ENCODE peak calls at places on chromosomes 6 and 20, in eight cellular contexts. M, C, V, T, S, N, L and K are unnamed samples.

GRCh38 chr6:25026723-25027122 is 91.0 kb upstream of the RIPOR2 start:
- DNase-seq in L (no peak), T (no peak), S (no peak), C (no peak), N (no peak), M (no peak), V (no peak), K (no peak)

GRCh38 chr20:48025061-48025515 is 239.8 kb upstream of the SULF2 start:
- DNase-seq in N (peak; percentile 31), V (no peak), L (no peak), T (no peak), M (peak; percentile 59), C (peak; percentile 48), S (peak; percentile 89), K (no peak)

GRCh38 chr6:142881771-142882170 is 63.2 kb downstream of the HIVEP2 start:
- DNase-seq in V (no peak), M (no peak), C (no peak), L (no peak), T (no peak), N (no peak), S (no peak), K (no peak)

GRCh38 chr20:35003211-35004031 is 47.8 kb downstream of the MYH7B start:
- DNase-seq in C (no peak), N (no peak), S (no peak), V (peak; percentile 63), L (no peak), M (no peak), T (no peak), K (no peak)

GRCh38 chr6:108588586-108588985 is 27.9 kb downstream of the FOXO3 start:
- DNase-seq in L (no peak), S (no peak), C (no peak), V (no peak), M (no peak), N (no peak), T (no peak), K (no peak)

GRCh38 chr6:642805-643204 is 14.1 kb downstream of the HUS1B start:
- DNase-seq in T (no peak), V (no peak), N (no peak), M (no peak), C (no peak), L (no peak), S (no peak), K (no peak)

GRCh38 chr6:27839303-27840081 is 72.7 kb downstream of the OR2B2 start:
- DNase-seq in N (no peak), L (peak; percentile 28), V (no peak), T (peak; percentile 21), C (peak; percentile 65), S (no peak), M (peak; percentile 70), K (no peak)

GRCh38 chr6:31075528-31075927 is 36.8 kb downstream of the C6orf15 start:
- DNase-seq in N (no peak), L (no peak), C (no peak), V (no peak), M (no peak), T (no peak), S (no peak), K (no peak)

GRCh38 chr6:170291271-170292110 is 613 bp upstream of the DLL1 start:
- DNase-seq in T (peak; percentile 72), C (peak; percentile 63), V (peak; percentile 89), S (no peak), M (no peak), N (peak; percentile 76), L (no peak), K (peak; percentile 69)

DNA sequence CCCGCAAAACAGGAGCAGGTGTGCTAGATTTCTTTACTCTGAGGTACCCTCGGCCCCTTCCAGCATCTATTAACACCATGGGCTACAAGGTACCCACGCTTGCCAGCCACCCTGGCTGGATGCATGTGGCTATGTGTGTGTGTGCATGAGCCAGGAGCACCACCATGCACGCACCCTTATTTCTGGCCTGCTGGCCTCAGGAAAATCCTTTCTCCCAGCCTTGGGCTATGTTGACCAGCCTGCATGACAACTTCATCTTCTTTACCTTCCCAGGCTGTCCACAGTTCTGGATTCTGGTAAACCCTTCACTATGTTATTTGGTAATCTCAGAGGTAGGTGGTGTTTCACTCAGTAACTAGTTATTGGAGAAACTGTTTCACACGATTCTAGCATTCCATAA is 40.4 kb downstream of the GPR6 start:
- DNase-seq in L (no peak), M (no peak), N (no peak), V (no peak), C (no peak), S (no peak), T (no peak), K (no peak)
- TF ChIP-seq CTCF in L (no peak), M (no peak), N (no peak), V (no peak), C (no peak), S (no peak), T (no peak), K (no peak)

GRCh38 chr20:56274156-56274555 is 25.6 kb downstream of the MC3R start:
- DNase-seq in C (no peak), N (no peak), V (no peak), T (no peak), S (no peak), M (no peak), L (no peak), K (no peak)
- TF ChIP-seq CTCF in C (no peak), N (no peak), V (no peak), T (no peak), S (no peak), M (no peak), L (no peak), K (no peak)

GRCh38 chr6:82348130-82348529 is 15.5 kb upstream of the TPBG start:
- DNase-seq in C (no peak), S (no peak), N (no peak), V (no peak), T (no peak), L (no peak), M (no peak), K (no peak)
- TF ChIP-seq CTCF in C (no peak), S (no peak), N (no peak), V (no peak), T (no peak), L (no peak), M (no peak), K (no peak)

DNA sequence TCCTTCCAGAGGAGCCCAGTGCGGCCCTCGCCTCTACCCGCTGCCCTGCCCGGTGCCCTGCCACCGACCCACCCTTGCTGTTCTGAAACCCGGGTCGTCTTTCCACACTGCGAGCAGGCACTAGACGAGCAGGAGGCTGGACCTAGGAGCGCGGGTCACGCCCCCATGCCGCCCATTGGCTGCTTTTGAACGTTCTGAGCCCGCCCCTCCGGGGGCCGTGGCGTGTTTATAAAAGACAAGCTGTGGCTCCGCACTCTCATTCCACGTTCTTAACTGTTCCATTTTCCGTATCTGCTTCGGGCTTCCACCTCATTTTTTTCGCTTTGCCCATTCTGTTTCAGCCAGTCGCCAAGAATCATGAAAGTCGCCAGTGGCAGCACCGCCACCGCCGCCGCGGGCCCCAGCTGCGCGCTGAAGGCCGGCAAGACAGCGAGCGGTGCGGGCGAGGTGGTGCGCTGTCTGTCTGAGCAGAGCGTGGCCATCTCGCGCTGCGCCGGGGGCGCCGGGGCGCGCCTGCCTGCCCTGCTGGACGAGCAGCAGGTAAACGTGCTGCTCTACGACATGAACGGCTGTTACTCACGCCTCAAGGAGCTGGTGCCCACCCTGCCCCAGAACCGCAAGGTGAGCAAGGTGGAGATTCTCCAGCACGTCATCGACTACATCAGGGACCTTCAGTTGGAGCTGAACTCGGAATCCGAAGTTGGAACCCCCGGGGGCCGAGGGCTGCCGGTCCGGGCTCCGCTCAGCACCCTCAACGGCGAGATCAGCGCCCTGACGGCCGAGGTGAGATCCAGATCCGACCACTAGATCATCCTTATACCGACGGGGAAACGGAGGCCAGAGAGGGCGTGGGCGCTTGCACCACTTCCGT is at the start of gene ID1:
- DNase-seq in V (peak; percentile 97), N (peak; percentile 94), M (peak; percentile 81), T (peak; percentile 98), L (peak; percentile 91), C (peak; percentile 96), S (peak; percentile 88), K (peak; percentile 92)
- TF ChIP-seq CTCF in V (no peak), N (no peak), M (no peak), T (no peak), L (no peak), C (no peak), S (no peak), K (no peak)

DNA sequence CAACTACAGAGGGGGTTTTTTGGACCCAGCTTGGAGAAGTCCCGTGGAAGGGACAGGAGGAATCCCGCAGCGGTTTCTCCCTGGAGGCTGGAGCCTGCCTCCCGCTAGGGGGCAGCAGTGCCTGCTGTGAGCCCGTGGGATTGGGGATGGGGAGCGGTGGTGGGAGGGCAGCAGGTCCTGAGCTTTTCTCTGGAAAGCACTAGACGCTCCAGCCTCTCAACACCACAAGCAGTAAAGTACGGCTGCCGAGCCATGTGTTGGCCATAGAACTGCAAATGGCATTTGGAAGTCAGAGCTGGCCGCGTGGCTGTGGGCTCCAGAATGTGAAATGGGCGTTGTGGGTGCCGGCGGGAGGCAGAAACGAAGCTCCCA is 47.8 kb downstream of the GMPR start:
- DNase-seq in T (peak; percentile 87), L (peak; percentile 55), S (no peak), C (no peak), M (peak; percentile 16), N (peak; percentile 84), V (no peak), K (peak; percentile 88)
- TF ChIP-seq CTCF in T (peak; percentile 96), L (peak; percentile 68), S (peak; percentile 95), C (peak; percentile 33), M (peak; percentile 93), N (peak; percentile 84), V (peak; percentile 63), K (peak; percentile 81)

DNA sequence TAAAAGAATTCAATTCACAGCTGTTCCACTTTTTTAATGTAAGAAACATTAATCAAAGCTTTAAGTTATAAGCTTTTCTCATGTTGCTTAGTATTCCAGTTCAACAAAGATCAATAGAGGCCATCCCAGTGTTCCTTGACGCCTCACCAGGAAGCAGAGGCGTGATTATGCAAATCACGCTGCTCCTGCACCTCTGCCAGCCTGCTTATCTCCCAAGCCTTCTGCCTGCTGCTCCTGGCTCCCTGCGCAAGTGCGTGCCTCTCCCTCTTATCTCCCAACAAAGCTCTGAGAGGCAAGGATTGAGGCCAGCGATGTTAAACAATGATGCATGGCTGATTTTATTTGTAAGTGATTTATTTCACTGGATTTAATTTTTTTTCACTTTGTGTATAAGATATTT is 42.8 kb downstream of the INSM1 start:
- DNase-seq in C (no peak), S (no peak), L (no peak), T (peak; percentile 71), N (peak; percentile 24), V (no peak), M (no peak), K (peak; percentile 57)
- TF ChIP-seq CTCF in C (no peak), S (no peak), L (no peak), T (no peak), N (no peak), V (no peak), M (no peak), K (no peak)

DNA sequence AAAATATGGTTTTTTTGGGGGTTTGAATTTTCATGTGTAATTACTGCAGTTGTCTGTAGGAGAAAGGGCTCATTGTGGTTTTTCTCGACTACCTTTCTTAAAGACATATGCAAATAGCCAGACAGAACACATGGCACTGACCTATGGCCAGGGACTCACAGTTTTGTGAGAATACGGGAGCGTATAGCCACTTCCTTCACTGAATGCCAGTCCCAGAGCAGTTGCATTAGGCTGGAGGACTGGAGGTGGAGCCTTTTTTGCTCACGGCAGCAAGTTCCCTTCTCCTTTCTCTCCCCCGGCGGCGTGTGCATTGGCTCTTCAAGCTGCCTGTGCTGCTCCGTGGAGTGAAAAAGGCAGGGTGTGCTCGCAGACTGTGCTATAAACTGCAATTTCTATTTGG is 114.9 kb downstream of the AKAP7 start:
- DNase-seq in N (peak; percentile 47), V (peak; percentile 84), L (no peak), M (peak; percentile 5), C (peak; percentile 64), T (peak; percentile 81), S (peak; percentile 13), K (peak; percentile 21)
- TF ChIP-seq CTCF in N (no peak), V (no peak), L (no peak), M (no peak), C (no peak), T (no peak), S (no peak), K (no peak)